ENCODE peak calls at places on chromosomes 16 and 17, in seven cellular contexts. I is H1, G is right lobe of liver, M is ascending aorta, V is cardiac muscle cell, S is pancreas, D is PC-9. F is an unnamed sample. For H3K9me3, the result is how much of the 10 kb centered on the place peaks cover.

GRCh38 chr17:72588561-72588960 is 467.7 kb downstream of the SOX9 start:
- DNase-seq in I (no peak), G (no peak), M (no peak), V (no peak), S (no peak), D (no peak), F (no peak)

GRCh38 chr16:69865701-69866100 is 85.4 kb upstream of the CLEC18A start:
- DNase-seq in I (no peak), G (no peak), M (no peak), V (peak), S (no peak), D (no peak), F (no peak)

GRCh38 chr16:8935989-8936388 is 27.7 kb downstream of the USP7 start:
- DNase-seq in I (no peak), G (no peak), M (no peak), V (peak), S (no peak), D (no peak), F (peak)

GRCh38 chr16:2088759-2089358 is 41.1 kb downstream of the TSC2 start:
- DNase-seq in I (no peak), G (no peak), M (no peak), V (no peak), S (no peak), D (no peak), F (no peak)

GRCh38 chr17:31313982-31314787 is at the start of gene EVI2B:
- DNase-seq in I (no peak), G (no peak), M (no peak), V (peak), S (no peak), D (peak), F (no peak)

GRCh38 chr16:54277845-54278703 is 8.5 kb downstream of the IRX3 start:
- DNase-seq in I (no peak), G (no peak), M (no peak), V (no peak), S (peak), D (no peak), F (no peak)

GRCh38 chr16:11051430-11052079 is 107.2 kb downstream of the CLEC16A start:
- DNase-seq in I (no peak), G (no peak), M (no peak), V (no peak), S (no peak), D (no peak), F (no peak)

GRCh38 chr16:10168258-10168657 is 14.0 kb downstream of the GRIN2A start:
- DNase-seq in I (no peak), G (no peak), M (no peak), V (no peak), S (no peak), D (no peak), F (no peak)

GRCh38 chr16:87463722-87464690 is 28.8 kb downstream of the ZCCHC14 start:
- DNase-seq in I (no peak), G (no peak), M (peak), V (peak), S (no peak), D (no peak), F (no peak)

GRCh38 chr17:56114469-56114868 is 38.8 kb upstream of the ANKFN1 start:
- DNase-seq in I (no peak), G (no peak), M (no peak), V (no peak), S (no peak), D (no peak), F (no peak)

GRCh38 chr16:17138801-17139200 is 332.0 kb downstream of the XYLT1 start:
- DNase-seq in I (no peak), G (no peak), M (no peak), V (no peak), S (no peak), D (no peak), F (no peak)

GRCh38 chr17:77451894-77452852 is 311.4 kb downstream of the SEC14L1 start:
- DNase-seq in I (no peak), G (no peak), M (no peak), V (peak), S (peak), D (no peak), F (peak)

GRCh38 chr17:8793649-8794048 is 5.5 kb downstream of the MFSD6L start:
- DNase-seq in I (no peak), G (no peak), M (no peak), V (no peak), S (no peak), D (no peak), F (no peak)

GRCh38 chr16:1990336-1991134 is 765 bp downstream of the SYNGR3 start:
- DNase-seq in I (no peak), G (no peak), M (no peak), V (no peak), S (peak), D (no peak), F (peak)

GRCh38 chr17:12021604-12022003 is 927 bp downstream of the MAP2K4 start:
- DNase-seq in I (no peak), G (no peak), M (no peak), V (no peak), S (no peak), D (no peak), F (no peak)

GRCh38 chr16:8564934-8565345 is 25.4 kb downstream of the TMEM114 start:
- DNase-seq in I (no peak), G (no peak), M (no peak), V (no peak), S (no peak), D (no peak), F (no peak)

GRCh38 chr16:57807968-57808528 is 5.8 kb upstream of the KIFC3 start:
- DNase-seq in I (no peak), G (peak), M (no peak), V (peak), S (peak), D (peak), F (peak)

DNA sequence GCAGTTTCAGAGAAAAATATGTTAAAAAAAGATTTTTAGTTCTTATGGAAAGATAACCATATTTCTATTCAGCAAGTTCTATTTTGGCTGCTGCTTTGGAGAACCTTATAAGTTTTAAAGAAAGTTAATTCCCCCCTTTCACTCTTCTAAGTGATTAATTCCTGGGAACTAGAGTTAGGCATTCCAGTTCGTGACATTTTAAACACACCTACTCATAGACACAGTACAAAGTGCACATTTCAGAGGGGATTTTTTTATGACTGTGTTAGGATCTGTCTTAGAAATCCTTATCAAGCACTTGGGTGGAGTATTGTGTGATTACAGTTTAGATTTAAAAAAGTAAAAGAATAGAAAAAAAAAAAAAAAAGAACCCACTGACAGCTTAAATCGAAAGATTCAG is 3.5 kb upstream of the CDH11 start:
- DNase-seq in I (no peak), G (no peak), M (no peak), V (no peak), S (no peak), D (no peak), F (no peak)
- H3K4me3 ChIP-seq in I (no peak), G (no peak), M (no peak), V (no peak), S (no peak), D (no peak), F (no peak)

DNA sequence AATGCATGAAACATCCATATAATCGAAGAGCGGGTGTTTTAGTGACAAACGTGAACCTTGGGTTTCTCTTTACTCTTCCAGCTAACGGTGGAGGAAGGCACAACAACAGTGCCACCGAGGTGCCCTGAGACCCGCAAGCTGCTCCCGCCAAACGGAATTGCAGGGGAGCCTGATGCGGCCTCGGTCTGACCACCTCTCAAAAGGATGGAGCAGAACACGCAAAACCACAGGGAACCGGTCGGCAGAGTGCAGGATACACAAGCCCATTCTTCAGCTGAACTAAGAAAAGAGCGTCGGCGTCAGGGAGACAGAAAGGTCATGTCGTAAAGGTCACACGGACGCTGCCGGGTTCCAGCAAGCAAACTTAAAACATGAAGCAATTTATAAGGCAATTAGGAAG is 109.5 kb upstream of the ZNF750 start:
- DNase-seq in I (no peak), G (peak), M (no peak), V (no peak), S (peak), D (no peak), F (no peak)
- H3K9me3 ChIP-seq in I (half or more), G (under half), M (under half), V (under half), S (under half), D (under half), F (under half)

DNA sequence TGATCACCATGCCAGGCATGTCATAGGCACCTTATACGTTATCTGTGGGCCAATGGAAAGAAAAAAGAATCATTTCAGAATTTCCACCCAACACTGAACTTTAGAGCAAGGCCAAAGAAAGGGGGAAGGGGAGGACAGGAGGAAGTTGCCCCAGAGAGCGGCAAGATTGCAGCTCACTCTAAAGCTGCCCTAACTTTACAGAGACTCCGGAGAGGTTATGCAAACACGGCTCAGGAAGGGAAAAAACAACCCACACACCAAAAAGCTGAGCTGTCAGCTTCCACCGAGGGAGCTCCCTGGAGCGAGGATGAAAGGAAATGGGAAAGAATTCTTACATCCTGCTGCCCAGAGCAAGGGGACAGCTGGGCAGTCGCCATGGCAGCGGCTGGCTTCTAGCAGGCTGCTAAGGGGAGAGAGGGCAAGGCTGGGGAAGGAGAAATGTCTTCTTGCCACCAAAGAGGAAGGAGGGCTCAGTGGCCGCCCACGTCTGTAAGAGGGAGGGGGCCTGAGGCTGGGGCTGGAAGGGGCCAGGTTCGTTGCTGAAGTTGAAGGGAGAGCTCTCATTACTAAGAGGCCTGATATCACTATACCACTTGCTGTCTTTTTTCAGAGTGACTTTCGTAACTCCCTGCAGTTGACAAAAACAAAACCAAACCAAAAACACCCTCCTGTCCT is 18.2 kb downstream of the COTL1 start:
- DNase-seq in I (peak), G (no peak), M (no peak), V (peak), S (no peak), D (no peak), F (peak)
- H3K4me3 ChIP-seq in I (no peak), G (peak), M (no peak), V (no peak), S (no peak), D (no peak), F (no peak)

GRCh38 chr17:50422738-50423137 is 3.3 kb upstream of the ACSF2 start:
- DNase-seq in I (no peak), G (no peak), M (no peak), V (no peak), S (no peak), D (no peak), F (no peak)

GRCh38 chr17:50421308-50422031 is 4.5 kb upstream of the ACSF2 start:
- DNase-seq in I (no peak), G (no peak), M (no peak), V (peak), S (no peak), D (no peak), F (no peak)

GRCh38 chr17:50424246-50425000 is 1.6 kb upstream of the ACSF2 start:
- DNase-seq in I (no peak), G (no peak), M (no peak), V (no peak), S (no peak), D (peak), F (no peak)

GRCh38 chr17:50423553-50424159 is 2.4 kb upstream of the ACSF2 start:
- DNase-seq in I (no peak), G (no peak), M (no peak), V (peak), S (no peak), D (peak), F (no peak)

GRCh38 chr17:50420419-50421112 is 5.5 kb upstream of the ACSF2 start:
- DNase-seq in I (no peak), G (no peak), M (no peak), V (peak), S (no peak), D (no peak), F (no peak)
- H3K9me3 ChIP-seq in I (under half), G (under half), M (under half), V (under half), S (under half), D (under half), F (under half)

DNA sequence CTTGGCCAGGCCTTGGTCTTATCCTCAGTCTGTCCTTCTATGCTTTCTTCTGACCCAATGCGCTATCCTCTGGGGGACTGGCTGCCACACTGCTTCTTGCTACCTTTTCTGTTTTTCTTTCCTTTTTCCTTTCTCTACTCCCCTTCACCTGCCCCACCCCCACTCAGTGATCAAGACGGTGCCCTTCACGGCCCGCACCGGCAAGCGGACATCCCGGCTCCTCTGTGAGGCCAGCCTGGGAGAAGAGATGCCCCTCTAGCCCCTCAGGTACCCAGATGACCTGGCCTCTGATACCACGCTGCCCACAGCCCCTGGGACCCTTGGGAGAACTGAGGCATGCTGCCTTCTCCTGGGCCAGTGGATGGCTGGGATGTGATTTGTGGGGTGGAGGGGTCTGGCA is 15.6 kb downstream of the SPATA32 start:
- DNase-seq in I (no peak), G (no peak), M (no peak), V (no peak), S (no peak), D (no peak), F (no peak)
- H3K4me3 ChIP-seq in I (peak), G (no peak), M (no peak), V (no peak), S (no peak), D (peak), F (no peak)

GRCh38 chr16:79271583-79271982 is 329.0 kb downstream of the MAF start:
- DNase-seq in I (no peak), G (no peak), M (no peak), V (no peak), S (no peak), D (no peak), F (no peak)
- H3K9me3 ChIP-seq in I (under half), G (under half), M (under half), V (under half), S (under half), D (under half), F (under half)

GRCh38 chr17:65074778-65075250 is 18.3 kb upstream of the GNA13 start:
- DNase-seq in I (no peak), G (peak), M (no peak), V (peak), S (no peak), D (no peak), F (peak)

GRCh38 chr17:65070620-65071019 is 14.1 kb upstream of the GNA13 start:
- DNase-seq in I (no peak), G (no peak), M (no peak), V (no peak), S (no peak), D (no peak), F (no peak)

GRCh38 chr17:65071861-65072260 is 15.3 kb upstream of the GNA13 start:
- DNase-seq in I (no peak), G (no peak), M (no peak), V (no peak), S (no peak), D (no peak), F (no peak)

GRCh38 chr17:65066858-65067257 is 10.3 kb upstream of the GNA13 start:
- DNase-seq in I (no peak), G (no peak), M (no peak), V (no peak), S (no peak), D (no peak), F (no peak)

GRCh38 chr17:65072577-65073178 is 16.1 kb upstream of the GNA13 start:
- DNase-seq in I (no peak), G (no peak), M (no peak), V (no peak), S (no peak), D (no peak), F (peak)
- H3K4me3 ChIP-seq in I (no peak), G (no peak), M (no peak), V (no peak), S (no peak), D (no peak), F (no peak)

DNA sequence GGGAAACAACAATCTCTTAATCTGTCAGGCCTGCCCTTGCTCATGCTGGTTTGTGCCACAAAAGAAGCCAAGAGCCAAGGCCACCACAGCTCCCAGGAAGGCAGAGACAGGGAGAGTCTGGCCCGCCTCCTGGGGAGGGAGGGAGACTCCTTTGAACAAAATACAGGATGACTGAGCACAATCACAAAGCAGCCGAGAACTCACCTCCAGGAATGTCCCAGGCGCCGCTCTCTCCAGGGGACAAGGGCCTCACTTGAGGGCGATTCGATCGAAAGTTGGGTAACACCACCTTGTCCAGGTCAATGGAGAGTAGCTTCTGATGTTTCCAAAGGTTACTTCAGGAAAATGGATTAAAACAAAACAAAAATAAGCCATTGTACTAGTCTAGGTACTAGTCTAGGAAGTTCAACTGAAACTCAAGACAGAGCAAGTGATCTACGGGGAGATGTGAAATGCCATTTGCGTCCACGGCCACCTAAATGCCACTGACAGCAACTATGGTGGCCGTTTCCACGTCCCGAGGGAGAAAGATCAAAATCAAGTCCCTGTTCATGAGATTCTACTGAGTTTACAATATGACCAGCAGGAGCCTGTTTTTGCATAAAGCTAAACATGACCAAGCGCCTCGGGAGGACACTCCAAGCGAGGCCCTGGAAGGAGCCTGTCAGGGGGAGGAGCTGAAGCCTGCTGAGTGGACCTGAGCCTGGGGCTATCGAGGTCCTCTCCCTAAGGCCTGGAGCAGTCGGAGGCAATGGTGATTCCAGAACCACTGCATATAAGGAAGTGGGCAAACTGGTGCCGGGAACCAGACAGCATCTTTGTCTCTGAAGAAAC is 13.4 kb upstream of the SLC38A8 start:
- DNase-seq in I (no peak), G (no peak), M (no peak), V (no peak), S (peak), D (no peak), F (peak)
- H3K9me3 ChIP-seq in I (under half), G (under half), M (under half), V (under half), S (under half), D (under half), F (under half)

DNA sequence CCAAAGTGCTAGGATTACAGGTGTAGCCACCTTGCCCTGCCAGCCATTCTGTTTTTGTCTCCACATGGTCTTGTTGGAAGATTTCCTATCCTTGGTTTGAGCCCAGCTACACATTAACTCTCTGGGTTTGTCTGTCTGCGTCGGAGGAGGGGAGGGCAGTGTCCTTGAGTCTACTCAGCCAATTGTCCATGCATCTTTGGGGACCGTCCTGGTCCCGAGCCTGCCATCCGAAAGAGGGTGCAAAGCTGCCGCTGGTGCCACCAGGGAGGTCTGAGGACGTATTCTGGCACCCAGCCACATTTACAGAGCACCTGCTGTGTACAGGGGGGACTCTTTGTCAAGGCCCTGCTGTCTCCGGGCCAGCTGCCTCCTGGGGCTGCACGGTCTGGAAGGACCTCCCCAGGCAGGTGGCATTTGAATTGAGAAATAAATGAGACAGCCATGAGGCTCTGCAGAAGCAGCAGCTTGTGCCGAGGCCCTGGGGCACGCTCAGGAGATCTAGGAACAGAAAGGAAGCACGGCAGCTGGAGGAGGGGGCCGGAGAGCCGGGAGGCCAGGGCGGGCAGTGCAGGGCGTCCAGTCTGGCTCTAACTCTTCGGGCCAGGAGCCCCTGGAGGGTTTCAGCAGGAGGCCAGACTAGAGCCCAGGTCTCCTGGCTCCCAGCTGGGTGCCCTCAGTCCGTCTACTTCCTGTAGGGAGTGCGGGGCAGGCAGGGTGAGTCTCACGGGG is 1.5 kb downstream of the CYBA start:
- DNase-seq in I (no peak), G (no peak), M (no peak), V (no peak), S (peak), D (no peak), F (peak)
- H3K4me3 ChIP-seq in I (peak), G (peak), M (peak), V (no peak), S (peak), D (peak), F (no peak)

GRCh38 chr16:84582958-84583516 is 34.8 kb downstream of the COTL1 start:
- DNase-seq in I (no peak), G (no peak), M (no peak), V (peak), S (no peak), D (no peak), F (no peak)

GRCh38 chr16:84585472-84585871 is 32.4 kb downstream of the COTL1 start:
- DNase-seq in I (no peak), G (no peak), M (no peak), V (no peak), S (no peak), D (no peak), F (no peak)

GRCh38 chr16:84584678-84585077 is 33.2 kb downstream of the COTL1 start:
- DNase-seq in I (no peak), G (no peak), M (no peak), V (no peak), S (no peak), D (no peak), F (no peak)

GRCh38 chr16:84583995-84584394 is 33.9 kb downstream of the COTL1 start:
- DNase-seq in I (no peak), G (no peak), M (no peak), V (no peak), S (no peak), D (no peak), F (peak)

GRCh38 chr16:84585886-84586285 is 32.0 kb downstream of the COTL1 start:
- DNase-seq in I (peak), G (no peak), M (no peak), V (no peak), S (no peak), D (no peak), F (peak)
- H3K9me3 ChIP-seq in I (under half), G (under half), M (under half), V (under half), S (under half), D (under half), F (under half)

F was measured in mucosa of descending colon.